ENCODE peak calls at places on chromosomes 3 and 15, in nine cellular contexts. G is BE2C, L is AG09309, P is A673, B is K562, M is AG04449, Q is ovary, F is adrenal gland, C is uterus. J is an unnamed sample.

GRCh38 chr3:194711913-194712312 is 26.2 kb downstream of the FAM43A start:
- DNase-seq in G (no peak), L (peak; percentile 89), P (peak; percentile 81), B (no peak), M (peak; percentile 77), Q (no peak), F (peak; percentile 35), C (peak; percentile 39), J (no peak)

GRCh38 chr3:123757281-123757940 is 126.7 kb downstream of the MYLK start:
- DNase-seq in G (no peak), L (no peak), P (no peak), B (no peak), M (no peak), Q (no peak), F (peak; percentile 57), C (no peak), J (no peak)

GRCh38 chr15:78177447-78177873 is 28.3 kb downstream of the IDH3A start:
- DNase-seq in G (peak; percentile 67), L (no peak), P (peak; percentile 63), B (peak; percentile 61), M (no peak), Q (no peak), F (no peak), C (no peak), J (peak; percentile 51)

GRCh38 chr15:42133892-42134502 is 22.4 kb downstream of the PLA2G4F start:
- DNase-seq in G (peak; percentile 83), L (no peak), P (peak; percentile 65), B (peak; percentile 71), M (no peak), Q (no peak), F (peak; percentile 51), C (no peak), J (peak; percentile 83)

GRCh38 chr3:89314454-89314853 is 207.0 kb downstream of the EPHA3 start:
- DNase-seq in G (no peak), L (no peak), P (peak; percentile 87), B (no peak), M (no peak), Q (no peak), F (no peak), C (no peak), J (peak; percentile 28)

GRCh38 chr3:25007974-25008658 is 419.9 kb upstream of the RARB start:
- DNase-seq in G (no peak), L (peak; percentile 14), P (no peak), B (no peak), M (no peak), Q (no peak), F (no peak), C (peak; percentile 26), J (no peak)

GRCh38 chr3:65030847-65031463 is 343.2 kb upstream of the ADAMTS9 start:
- DNase-seq in G (no peak), L (no peak), P (peak; percentile 68), B (peak; percentile 77), M (peak; percentile 26), Q (no peak), F (no peak), C (peak; percentile 47), J (no peak)

GRCh38 chr3:15044311-15044710 is 20.8 kb downstream of the MRPS25 start:
- DNase-seq in G (no peak), L (no peak), P (no peak), B (no peak), M (no peak), Q (no peak), F (no peak), C (no peak), J (no peak)

GRCh38 chr3:174193559-174193958 is 665.6 kb upstream of the NAALADL2 start:
- DNase-seq in G (no peak), L (peak; percentile 11), P (no peak), B (no peak), M (no peak), Q (no peak), F (no peak), C (no peak), J (no peak)

GRCh38 chr3:106332135-106332534 is 463.3 kb upstream of the CBLB start:
- DNase-seq in G (no peak), L (no peak), P (no peak), B (no peak), M (no peak), Q (no peak), F (no peak), C (no peak), J (no peak)

GRCh38 chr3:157499342-157499963 is 3.8 kb downstream of the VEPH1 start:
- DNase-seq in G (no peak), L (no peak), P (no peak), B (no peak), M (no peak), Q (no peak), F (peak; percentile 89), C (no peak), J (peak; percentile 14)
- TF ChIP-seq CTCF in G (no peak), L (no peak), P (no peak), B (no peak), M (no peak), Q (no peak), F (no peak), C (no peak), J (no peak)

DNA sequence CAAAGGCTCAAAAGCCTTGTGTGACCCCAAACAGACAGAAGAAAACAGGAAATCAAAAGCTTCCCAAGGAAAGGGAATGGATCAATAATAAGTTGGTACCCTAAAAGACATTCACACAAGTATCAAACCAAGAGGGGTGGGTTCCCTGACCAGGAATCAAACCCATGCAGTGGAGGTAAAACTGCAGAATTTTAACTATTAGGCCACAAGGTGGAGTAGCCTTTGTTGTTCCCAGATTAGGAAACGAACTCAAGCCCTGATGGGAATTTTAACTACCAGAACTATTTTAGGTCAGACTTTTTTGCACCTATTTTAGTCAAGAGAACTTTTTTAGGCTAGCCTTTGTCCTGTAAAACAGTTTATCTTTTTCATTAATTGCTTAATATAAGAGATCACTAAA is 31.4 kb downstream of the SETMAR start:
- DNase-seq in G (no peak), L (no peak), P (no peak), B (peak; percentile 23), M (no peak), Q (no peak), F (no peak), C (no peak), J (no peak)
- TF ChIP-seq CTCF in G (peak; percentile 17), L (peak; percentile 11), P (peak; percentile 24), B (peak; percentile 22), M (no peak), Q (no peak), F (no peak), C (no peak), J (peak; percentile 14)

GRCh38 chr3:143328459-143328858 is 208.9 kb downstream of the CHST2 start:
- DNase-seq in G (no peak), L (no peak), P (peak; percentile 21), B (peak; percentile 37), M (no peak), Q (no peak), F (no peak), C (no peak), J (no peak)
- TF ChIP-seq CTCF in G (peak; percentile 29), L (no peak), P (no peak), B (peak; percentile 63), M (no peak), Q (no peak), F (no peak), C (no peak), J (peak; percentile 20)

GRCh38 chr3:52874160-52874701 is 23.1 kb downstream of the STIMATE start:
- DNase-seq in G (no peak), L (no peak), P (no peak), B (no peak), M (no peak), Q (no peak), F (no peak), C (no peak), J (no peak)
- TF ChIP-seq CTCF in G (no peak), L (no peak), P (no peak), B (no peak), M (no peak), Q (no peak), F (no peak), C (no peak), J (no peak)

GRCh38 chr3:143090486-143090885 is 29.1 kb upstream of the CHST2 start:
- DNase-seq in G (peak; percentile 83), L (no peak), P (no peak), B (no peak), M (no peak), Q (no peak), F (no peak), C (no peak), J (peak; percentile 48)
- TF ChIP-seq CTCF in G (no peak), L (no peak), P (no peak), B (no peak), M (no peak), Q (no peak), F (no peak), C (no peak), J (no peak)

GRCh38 chr3:16723994-16724393 is 118.8 kb upstream of the DAZL start:
- DNase-seq in G (no peak), L (no peak), P (no peak), B (no peak), M (no peak), Q (no peak), F (no peak), C (no peak), J (no peak)
- TF ChIP-seq CTCF in G (no peak), L (peak; percentile 32), P (no peak), B (no peak), M (no peak), Q (no peak), F (no peak), C (no peak), J (peak; percentile 50)

DNA sequence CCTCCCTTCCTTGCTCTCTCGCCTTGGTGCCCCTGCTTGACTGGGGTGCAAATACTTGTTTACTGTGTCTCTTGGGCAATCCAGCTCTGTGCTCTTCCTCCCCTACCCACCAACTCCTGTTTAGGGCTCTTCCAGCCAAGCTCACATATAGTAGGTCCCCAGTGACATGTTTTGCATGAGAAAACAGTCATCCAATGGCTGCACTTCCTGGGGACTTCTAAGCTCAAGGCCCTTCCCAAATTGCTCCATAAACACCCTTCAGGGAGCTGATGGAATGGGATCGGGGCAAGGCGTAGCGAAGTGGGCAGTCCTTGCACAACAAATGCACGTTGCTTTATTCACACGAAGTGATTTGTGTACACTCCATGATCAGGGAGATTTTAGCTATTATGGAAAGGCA is 9.4 kb upstream of the COPG1 start:
- DNase-seq in G (no peak), L (no peak), P (no peak), B (no peak), M (no peak), Q (no peak), F (no peak), C (no peak), J (no peak)
- TF ChIP-seq CTCF in G (no peak), L (no peak), P (no peak), B (no peak), M (no peak), Q (no peak), F (no peak), C (no peak), J (no peak)

DNA sequence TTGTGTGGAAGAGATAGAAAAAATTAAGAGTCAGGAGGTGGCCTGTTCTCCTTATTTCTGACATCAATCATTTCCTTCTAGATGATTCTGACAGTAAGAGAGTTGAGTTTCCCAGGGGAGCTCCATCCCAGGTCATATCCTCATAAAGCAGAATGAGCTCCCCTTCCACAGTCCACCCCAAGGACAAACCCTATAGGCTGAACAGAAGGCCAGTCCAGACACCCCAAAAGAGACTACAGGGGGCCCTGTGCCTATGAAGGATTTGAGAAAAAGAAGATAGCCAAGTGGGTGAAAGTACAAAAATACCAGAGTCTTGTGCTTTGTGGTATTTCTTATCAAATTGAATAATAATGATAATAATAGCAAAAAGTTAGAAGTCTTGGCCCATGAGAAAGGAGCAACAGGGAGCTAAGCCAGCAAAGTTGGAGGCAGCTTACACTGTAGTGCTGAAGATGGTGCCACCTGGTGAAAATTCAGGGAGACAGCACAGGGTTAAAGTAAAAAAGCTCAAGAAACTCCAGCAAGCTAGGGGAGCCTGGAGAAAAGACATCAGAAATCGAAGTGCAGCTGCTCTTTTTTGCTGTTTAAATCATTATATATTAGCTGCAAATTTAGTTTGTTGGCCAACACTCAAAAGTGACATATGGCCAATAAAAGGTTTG is 35.9 kb upstream of the SLC24A5 start:
- DNase-seq in G (peak; percentile 38), L (no peak), P (peak; percentile 73), B (peak; percentile 0), M (no peak), Q (no peak), F (no peak), C (no peak), J (no peak)
- TF ChIP-seq CTCF in G (peak; percentile 82), L (peak; percentile 40), P (peak; percentile 75), B (no peak), M (peak; percentile 38), Q (no peak), F (no peak), C (no peak), J (peak; percentile 49)

J was measured in glutamatergic neuron.